ENCODE peak calls at places on chromosomes 2 and 18, in eight cellular contexts. K is esophagus muscularis mucosa, G is body of pancreas, P is ovary, J is adrenal gland, Y is NB4, W is heart left ventricle, C is transverse colon. S is an unnamed sample.

GRCh38 chr18:22128954-22129353 is 40.4 kb upstream of the GATA6 start:
- DNase-seq in J (no peak), P (no peak), G (no peak), K (no peak), Y (no peak), C (no peak), W (no peak), S (no peak)

GRCh38 chr2:95063401-95063958 is 38.0 kb downstream of the MAL start:
- DNase-seq in J (no peak), G (no peak), P (no peak), C (no peak), Y (no peak), K (no peak), W (no peak), S (no peak)

GRCh38 chr18:9914584-9915290 is 921 bp downstream of the VAPA start:
- DNase-seq in P (peak; percentile 76), K (peak; percentile 93), G (peak; percentile 91), Y (peak; percentile 77), J (peak; percentile 90), C (peak; percentile 88), W (peak; percentile 86), S (peak; percentile 57)

GRCh38 chr2:115183144-115183543 is 740.7 kb downstream of the DPP10 start:
- DNase-seq in K (no peak), J (no peak), C (no peak), P (no peak), Y (no peak), W (no peak), G (no peak), S (no peak)

GRCh38 chr18:44945847-44946490 is 265.3 kb downstream of the SETBP1 start:
- DNase-seq in J (no peak), G (no peak), W (no peak), Y (no peak), K (no peak), C (no peak), P (no peak), S (no peak)

GRCh38 chr2:68416081-68416675 is 50.9 kb downstream of the FBXO48 start:
- DNase-seq in C (no peak), J (no peak), K (peak; percentile 81), G (no peak), W (no peak), Y (no peak), P (no peak), S (no peak)

GRCh38 chr2:75570948-75571729 is 10.4 kb upstream of the EVA1A start:
- DNase-seq in P (no peak), G (peak; percentile 90), Y (no peak), J (no peak), C (no peak), W (no peak), K (no peak), S (no peak)

GRCh38 chr2:30232027-30232800 is 880 bp downstream of the LBH start:
- DNase-seq in Y (peak; percentile 45), C (peak; percentile 59), K (no peak), W (peak; percentile 83), P (peak; percentile 74), G (peak; percentile 27), J (peak; percentile 33), S (peak; percentile 75)

GRCh38 chr2:117698819-117699218 is 115.7 kb upstream of the DDX18 start:
- DNase-seq in G (no peak), Y (no peak), P (no peak), W (no peak), K (no peak), J (no peak), C (no peak), S (no peak)

GRCh38 chr2:219527472-219527871 is 13.2 kb downstream of the ASIC4 start:
- DNase-seq in Y (no peak), P (no peak), C (no peak), W (no peak), J (no peak), G (no peak), K (no peak), S (no peak)

GRCh38 chr2:219527076-219527394 is 12.8 kb downstream of the ASIC4 start:
- DNase-seq in C (no peak), K (no peak), J (no peak), W (no peak), P (no peak), G (peak; percentile 60), Y (no peak), S (no peak)

GRCh38 chr2:219532378-219532649 is 11.3 kb downstream of the CHPF start:
- DNase-seq in G (no peak), J (no peak), K (no peak), W (no peak), Y (no peak), C (no peak), P (no peak), S (no peak)

GRCh38 chr2:219531639-219532377 is 11.8 kb downstream of the CHPF start:
- DNase-seq in J (no peak), W (no peak), K (no peak), G (no peak), C (no peak), P (no peak), Y (no peak), S (no peak)

GRCh38 chr2:219530048-219530963 is 13.3 kb downstream of the CHPF start:
- DNase-seq in W (peak; percentile 92), G (peak; percentile 86), P (peak; percentile 86), Y (peak; percentile 90), J (peak; percentile 88), K (no peak), C (peak; percentile 84), S (peak; percentile 79)
- H3K4me3 ChIP-seq in W (no peak overlapping the region), G (no peak overlapping the region), P (peak overlapping the region; percentile 22), Y (no peak overlapping the region), J (no peak overlapping the region), K (peak overlapping the region; percentile 27), C (no peak overlapping the region), S (no peak overlapping the region)

DNA sequence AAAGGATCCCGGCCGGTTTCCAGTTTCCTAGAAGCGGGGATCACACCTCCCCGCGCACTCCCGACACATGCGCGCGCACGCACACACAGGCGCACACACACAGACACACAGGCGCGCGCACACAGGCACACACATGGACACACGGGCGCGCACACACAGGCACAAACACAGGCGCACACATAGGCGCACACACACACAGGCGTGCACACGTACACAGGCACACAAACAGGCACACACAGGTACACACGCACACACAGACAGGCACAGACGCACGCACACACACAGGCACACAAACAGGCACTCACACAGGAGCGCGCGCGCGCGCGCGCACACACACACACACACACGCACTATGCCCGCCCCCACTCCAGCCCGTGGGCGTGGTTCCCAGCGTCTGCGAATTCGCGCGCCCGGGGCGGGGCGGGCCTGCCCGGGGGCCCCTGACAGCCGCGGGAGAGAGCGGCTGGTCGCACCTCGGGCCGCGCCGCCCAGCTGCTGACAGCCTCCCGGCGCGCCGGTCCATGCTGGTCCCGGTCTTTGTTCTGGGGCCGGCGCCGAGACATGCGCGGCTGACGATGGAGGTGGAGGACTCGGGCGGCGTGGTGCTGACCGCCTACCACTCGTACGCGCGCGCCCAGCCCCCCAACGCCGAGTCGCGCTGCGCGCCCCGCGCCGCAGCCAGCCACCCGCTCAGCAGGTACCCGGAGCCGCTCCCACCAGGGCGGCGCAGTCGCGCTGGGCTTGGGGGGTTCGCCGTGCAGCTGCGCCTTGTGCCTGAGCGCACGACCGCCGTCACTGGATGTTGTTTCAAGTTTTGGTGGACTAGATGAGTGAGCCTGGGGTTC is at the start of gene ARHGAP28:
- DNase-seq in C (peak; percentile 60), G (peak; percentile 79), K (no peak), Y (no peak), W (peak; percentile 89), J (peak; percentile 86), P (peak; percentile 89), S (peak; percentile 77)
- TF ChIP-seq CTCF in C (peak; percentile 17), G (peak; percentile 51), K (peak; percentile 13), Y (no peak), W (peak; percentile 54), J (no peak), P (peak; percentile 67), S (peak; percentile 68)

GRCh38 chr18:24013061-24013460 is 1.5 kb upstream of the TTC39C start:
- DNase-seq in G (no peak), P (no peak), C (no peak), Y (no peak), K (peak; percentile 39), J (no peak), W (no peak), S (no peak)

GRCh38 chr18:24015897-24016631 is 1.5 kb downstream of the TTC39C start:
- DNase-seq in J (no peak), K (no peak), W (no peak), C (no peak), P (no peak), G (no peak), Y (peak; percentile 34), S (no peak)

GRCh38 chr18:24014986-24015896 is 687 bp downstream of the TTC39C start:
- DNase-seq in Y (peak; percentile 76), P (peak; percentile 48), K (no peak), W (peak; percentile 80), J (peak; percentile 70), C (peak; percentile 54), G (peak; percentile 50), S (peak; percentile 59)

GRCh38 chr18:24016643-24017042 is 2.1 kb downstream of the TTC39C start:
- DNase-seq in W (no peak), Y (peak; percentile 30), C (no peak), K (no peak), P (no peak), J (no peak), G (no peak), S (no peak)

DNA sequence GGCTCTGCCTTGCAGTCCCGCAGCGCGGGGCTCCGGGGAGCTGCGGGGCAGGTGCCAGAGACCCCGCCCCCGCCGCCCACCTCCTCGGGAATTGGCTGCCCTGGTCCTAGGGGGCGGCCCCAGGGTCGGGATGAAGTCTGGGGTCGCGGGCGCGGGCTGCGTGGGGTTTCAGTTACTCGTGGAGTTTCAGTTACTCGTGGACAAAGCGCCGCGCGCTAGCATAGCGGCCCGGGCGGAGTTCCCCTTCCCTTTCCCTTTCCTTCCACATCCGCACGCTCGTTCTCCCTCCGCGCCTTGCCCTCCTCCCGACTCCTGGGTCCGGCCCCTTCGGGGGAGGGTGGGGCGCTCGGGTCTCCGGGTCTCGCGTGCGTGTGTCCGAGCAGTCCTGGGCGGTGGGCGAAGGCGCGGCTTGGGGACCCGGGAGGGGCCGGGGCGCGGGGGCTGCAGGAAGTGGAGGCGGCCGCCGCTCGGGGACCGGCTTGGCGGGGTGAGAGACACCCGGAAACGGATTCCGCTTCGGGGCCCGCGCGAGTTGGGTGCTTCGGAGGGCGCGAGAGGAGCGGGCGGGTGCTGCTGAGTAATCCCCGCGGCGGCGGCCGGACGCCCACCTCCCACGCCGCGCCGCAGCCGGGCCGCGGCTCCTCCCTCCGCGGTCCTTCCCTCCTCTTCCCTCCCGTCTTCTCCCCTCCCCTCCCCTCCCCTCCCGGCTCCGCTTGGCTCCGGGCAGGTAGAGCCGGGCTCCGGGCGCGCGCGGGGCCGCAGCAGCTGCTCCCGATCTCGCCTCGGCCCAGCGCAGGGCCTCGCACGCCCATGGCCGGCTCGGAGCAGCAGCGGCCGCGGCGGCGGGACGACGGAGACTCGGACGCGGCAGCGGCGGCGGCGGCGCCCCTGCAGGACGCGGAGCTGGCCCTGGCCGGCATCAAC is at the start of gene TTC39C:
- DNase-seq in P (peak; percentile 76), K (peak; percentile 93), J (peak; percentile 76), G (peak; percentile 67), W (peak; percentile 87), C (peak; percentile 69), Y (peak; percentile 84), S (peak; percentile 78)
- TF ChIP-seq POLR2A in P (peak; percentile 20), K (no peak), J (no peak), G (peak; percentile 59), W (no peak), C (peak; percentile 40), Y (no peak), S (peak; percentile 53)

DNA sequence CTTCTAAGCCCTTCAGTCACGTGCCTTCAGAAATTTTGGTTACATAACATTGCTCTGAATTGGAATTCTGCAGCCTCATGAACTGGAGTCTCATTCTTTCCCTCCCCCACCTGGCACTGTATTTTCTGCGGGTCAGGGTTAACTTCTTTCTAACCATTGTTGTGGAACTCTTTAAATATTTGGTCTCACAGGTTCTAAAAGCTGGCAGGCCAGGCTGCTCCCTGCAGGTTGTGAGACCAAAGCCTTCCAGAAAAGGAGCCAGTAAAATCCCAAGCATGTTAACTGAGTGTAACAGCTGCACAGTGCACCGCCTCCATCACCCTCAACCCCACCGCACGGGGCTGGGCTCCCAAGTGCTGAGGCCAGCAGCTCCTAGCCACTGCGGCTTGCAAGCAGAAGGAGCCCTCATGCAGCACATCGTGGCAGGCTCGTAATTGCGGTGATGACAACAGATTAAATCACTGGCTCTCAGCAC is 174.1 kb upstream of the ALPP start:
- DNase-seq in G (no peak), P (peak; percentile 68), C (no peak), Y (no peak), W (peak; percentile 62), K (no peak), J (peak; percentile 56), S (no peak)
- H3K4me3 ChIP-seq in G (no peak overlapping the region), P (no peak overlapping the region), C (no peak overlapping the region), Y (no peak overlapping the region), W (no peak overlapping the region), K (no peak overlapping the region), J (no peak overlapping the region), S (no peak overlapping the region)

S was measured in uterus.